ENCODE peak calls at places on chromosomes 13 and 19, in five cellular contexts. G, C, I, X and O are unnamed samples.

GRCh38 chr13:85806553-85807175 is 7.4 kb upstream of the SLITRK6 start:
- DNase-seq in G (no peak), C (no peak), I (no peak), X (no peak), O (no peak)

GRCh38 chr19:32407004-32407992 is 1.7 kb downstream of the DPY19L3 start:
- DNase-seq in G (no peak), C (no peak), I (peak; percentile 58), X (no peak), O (no peak)

GRCh38 chr13:93080587-93080986 is 146.0 kb upstream of the GPC6 start:
- DNase-seq in G (no peak), C (no peak), I (no peak), X (no peak), O (no peak)

GRCh38 chr13:43107780-43108179 is 84.4 kb downstream of the DNAJC15 start:
- DNase-seq in G (no peak), C (no peak), I (no peak), X (no peak), O (no peak)

GRCh38 chr19:40393894-40394815 is 4.2 kb upstream of the HIPK4 start:
- DNase-seq in G (no peak), C (no peak), I (no peak), X (no peak), O (no peak)

GRCh38 chr13:95207769-95208366 is 93.4 kb downstream of the ABCC4 start:
- DNase-seq in G (no peak), C (no peak), I (no peak), X (no peak), O (no peak)

GRCh38 chr13:98580420-98580819 is 3.5 kb upstream of the STK24 start:
- DNase-seq in G (no peak), C (no peak), I (no peak), X (no peak), O (no peak)

GRCh38 chr13:44692173-44692713 is 116.1 kb upstream of the TSC22D1 start:
- DNase-seq in G (no peak), C (no peak), I (no peak), X (no peak), O (no peak)

GRCh38 chr19:30313353-30313750 is 58.8 kb upstream of the ZNF536 start:
- DNase-seq in G (no peak), C (no peak), I (no peak), X (no peak), O (no peak)

GRCh38 chr13:53216767-53217166 is 188.2 kb downstream of the OLFM4 start:
- DNase-seq in G (no peak), C (no peak), I (no peak), X (no peak), O (no peak)

GRCh38 chr13:99342723-99343315 is 35.6 kb upstream of the GPR183 start:
- DNase-seq in G (no peak), C (no peak), I (no peak), X (no peak), O (no peak)

GRCh38 chr19:34256835-34257558 is 2.6 kb downstream of the GARRE1 start:
- DNase-seq in G (peak; percentile 33), C (no peak), I (no peak), X (no peak), O (peak; percentile 70)

GRCh38 chr19:7534531-7534980 is 961 bp upstream of the PNPLA6 start:
- DNase-seq in G (peak; percentile 78), C (no peak), I (peak; percentile 45), X (peak; percentile 66), O (peak; percentile 90)

GRCh38 chr13:80334582-80335260 is 6.2 kb downstream of the SPRY2 start:
- DNase-seq in G (no peak), C (no peak), I (no peak), X (no peak), O (no peak)

GRCh38 chr13:107450426-107450825 is 764.9 kb downstream of the LIG4 start:
- DNase-seq in G (no peak), C (no peak), I (no peak), X (no peak), O (no peak)

GRCh38 chr13:50598338-50598737 is 245.2 kb downstream of the DLEU7 start:
- DNase-seq in G (no peak), C (no peak), I (no peak), X (no peak), O (no peak)

GRCh38 chr13:35157143-35157755 is 215.2 kb downstream of the NBEA start:
- DNase-seq in G (peak; percentile 49), C (no peak), I (peak; percentile 19), X (peak; percentile 26), O (peak; percentile 31)

GRCh38 chr13:112330066-112330465 is 46.1 kb upstream of the SPACA7 start:
- DNase-seq in G (no peak), C (no peak), I (no peak), X (no peak), O (no peak)

GRCh38 chr19:17777840-17778620 is 16.9 kb upstream of the B3GNT3 start:
- DNase-seq in G (peak; percentile 79), C (no peak), I (peak; percentile 29), X (peak; percentile 41), O (no peak)

GRCh38 chr13:51997641-51998330 is 13.5 kb downstream of the ATP7B start:
- DNase-seq in G (no peak), C (no peak), I (no peak), X (no peak), O (no peak)

GRCh38 chr19:39008137-39008536 is 24.2 kb downstream of the FBXO27 start:
- DNase-seq in G (no peak), C (no peak), I (no peak), X (no peak), O (no peak)

GRCh38 chr19:55643003-55643732 is at the start of gene ZNF581:
- DNase-seq in G (peak; percentile 90), C (peak; percentile 84), I (peak; percentile 74), X (peak; percentile 66), O (peak; percentile 95)

GRCh38 chr19:55643733-55644116 is 276 bp downstream of the ZNF581 start:
- DNase-seq in G (no peak), C (no peak), I (no peak), X (no peak), O (no peak)

GRCh38 chr19:55640577-55641375 is at the start of gene ZNF580:
- DNase-seq in G (peak; percentile 76), C (peak; percentile 71), I (peak; percentile 62), X (peak; percentile 67), O (peak; percentile 93)

GRCh38 chr19:55641376-55642152 is 762 bp downstream of the ZNF580 start:
- DNase-seq in G (no peak), C (no peak), I (no peak), X (no peak), O (no peak)

DNA sequence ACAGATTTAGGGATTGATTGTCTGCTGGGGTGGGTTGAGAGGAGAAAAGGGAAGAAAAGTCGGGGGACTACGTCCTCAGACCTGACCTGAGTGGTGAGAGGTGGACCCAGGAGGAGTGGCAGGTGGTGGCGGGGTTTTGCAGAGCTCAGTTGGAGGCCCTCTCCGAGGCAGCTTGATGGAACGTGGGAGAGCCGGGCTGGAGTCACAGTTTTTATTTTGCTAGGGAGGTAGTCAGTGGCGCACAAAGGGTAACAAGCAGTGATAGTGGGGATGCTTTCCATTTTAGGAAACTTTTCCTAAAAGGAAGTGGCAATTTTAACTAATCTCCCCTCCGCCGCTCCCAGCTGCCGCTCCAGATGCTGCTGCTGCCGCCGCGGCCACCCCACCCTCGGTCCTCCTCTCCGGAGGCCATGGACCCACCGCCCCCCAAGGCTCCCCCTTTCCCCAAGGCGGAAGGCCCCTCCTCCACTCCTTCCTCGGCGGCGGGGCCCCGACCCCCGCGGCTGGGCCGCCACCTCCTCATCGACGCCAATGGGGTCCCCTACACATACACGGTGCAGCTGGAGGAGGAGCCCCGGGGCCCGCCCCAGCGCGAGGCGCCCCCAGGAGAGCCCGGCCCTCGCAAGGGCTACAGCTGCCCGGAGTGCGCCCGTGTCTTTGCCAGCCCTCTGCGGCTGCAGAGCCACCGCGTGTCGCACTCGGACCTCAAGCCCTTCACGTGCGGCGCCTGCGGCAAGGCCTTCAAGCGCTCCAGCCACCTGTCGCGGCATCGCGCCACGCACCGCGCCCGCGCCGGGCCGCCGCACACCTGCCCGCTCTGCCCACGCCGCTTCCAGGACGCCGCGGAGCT is 1.1 kb upstream of the ZNF581 start:
- DNase-seq in G (no peak), C (no peak), I (no peak), X (peak; percentile 50), O (no peak)
- TF ChIP-seq POLR2A in G (peak; percentile 19), C (peak; percentile 29), I (no peak), X (peak; percentile 30), O (no peak)

DNA sequence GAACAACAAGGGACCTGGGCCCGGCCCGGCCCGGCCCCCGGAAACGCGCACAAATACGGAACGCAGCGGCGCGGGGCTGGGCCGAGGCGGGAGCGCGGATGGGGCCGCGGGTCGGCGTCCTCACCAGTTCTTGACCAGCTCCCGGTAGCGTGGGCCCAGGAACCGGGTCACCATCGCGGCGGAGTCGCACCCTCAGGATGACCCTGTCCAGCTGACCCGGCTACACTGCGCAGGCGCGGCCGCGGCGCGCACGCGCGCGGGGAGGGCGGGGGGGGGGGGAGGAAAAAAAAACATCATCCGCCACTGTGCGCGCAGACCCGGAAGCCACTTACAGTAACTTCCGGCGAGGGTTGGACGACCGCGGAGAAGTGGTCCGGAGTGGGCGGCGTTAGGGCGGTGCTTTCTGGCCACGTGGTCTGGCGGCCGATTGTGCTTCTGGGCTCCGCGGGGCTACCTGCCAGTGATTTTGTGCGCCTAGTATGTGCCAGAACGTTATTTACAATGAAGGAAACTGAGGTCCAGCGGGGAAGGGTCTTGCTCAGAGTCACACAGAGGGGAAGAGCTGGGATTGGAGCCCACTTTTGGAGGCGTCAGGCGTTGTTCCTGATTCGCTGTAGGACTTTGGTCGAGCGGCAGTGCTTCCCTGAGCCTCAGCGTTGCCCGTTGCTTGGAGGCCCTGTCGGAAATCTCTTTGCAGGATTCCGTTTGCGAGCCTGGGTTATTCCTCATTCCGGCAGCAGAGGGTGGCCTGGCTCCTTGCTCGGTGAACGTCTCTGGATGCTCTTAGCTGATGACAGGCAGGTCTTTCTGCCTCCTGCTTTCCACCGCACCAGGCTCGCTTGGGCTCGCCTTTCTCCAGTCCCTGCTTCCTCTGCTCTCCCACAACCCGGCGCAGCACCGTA is at the start of gene UQCR11:
- DNase-seq in G (peak; percentile 98), C (peak; percentile 97), I (peak; percentile 95), X (peak; percentile 93), O (peak; percentile 99)
- TF ChIP-seq POLR2A in G (peak; percentile 49), C (peak; percentile 74), I (peak; percentile 50), X (no peak), O (no peak)

GRCh38 chr19:5434351-5434917 is 20.8 kb upstream of the ZNRF4 start:
- DNase-seq in G (no peak), C (no peak), I (no peak), X (no peak), O (no peak)
- TF ChIP-seq POLR2A in G (no peak), C (no peak), I (no peak), X (no peak), O (no peak)

GRCh38 chr19:10835754-10836477 is at the start of gene TMED1:
- DNase-seq in G (peak; percentile 100), C (peak; percentile 96), I (peak; percentile 100), X (peak; percentile 100), O (peak; percentile 100)
- TF ChIP-seq POLR2A in G (peak; percentile 69), C (peak; percentile 67), I (peak; percentile 73), X (peak; percentile 57), O (no peak)